ENCODE peak calls at places on chromosomes 12 and 14, in six cellular contexts. L, M, O, E, Y and H are unnamed samples.

GRCh38 chr12:104750061-104750460 is 208.0 kb downstream of the SLC41A2 start:
- DNase-seq in L (no peak), M (no peak), O (no peak), E (no peak), Y (no peak), H (no peak)

GRCh38 chr12:104478396-104479140 is 21.8 kb downstream of the CHST11 start:
- DNase-seq in L (no peak), M (no peak), O (no peak), E (no peak), Y (no peak), H (no peak)

GRCh38 chr12:26373606-26374495 is 178.5 kb downstream of the SSPN start:
- DNase-seq in L (no peak), M (no peak), O (no peak), E (no peak), Y (no peak), H (no peak)

GRCh38 chr14:91302391-91302790 is 57.9 kb upstream of the GPR68 start:
- DNase-seq in L (no peak), M (no peak), O (no peak), E (no peak), Y (no peak), H (no peak)

GRCh38 chr12:108833355-108833733 is 24.0 kb downstream of the SSH1 start:
- DNase-seq in L (no peak), M (no peak), O (no peak), E (peak), Y (no peak), H (no peak)

GRCh38 chr12:31958601-31959000 is 614 bp upstream of the RESF1 start:
- DNase-seq in L (no peak), M (peak), O (no peak), E (peak), Y (no peak), H (no peak)

GRCh38 chr12:52029686-52030085 is 21.6 kb upstream of the NR4A1 start:
- DNase-seq in L (no peak), M (no peak), O (no peak), E (peak), Y (peak), H (peak)

GRCh38 chr12:75812341-75813018 is 219.1 kb downstream of the PHLDA1 start:
- DNase-seq in L (no peak), M (no peak), O (no peak), E (no peak), Y (no peak), H (no peak)

GRCh38 chr14:68965261-68965761 is 13.8 kb downstream of the ACTN1 start:
- DNase-seq in L (no peak), M (no peak), O (no peak), E (no peak), Y (no peak), H (no peak)

GRCh38 chr14:96253140-96253539 is 2.9 kb upstream of the BDKRB1 start:
- DNase-seq in L (no peak), M (no peak), O (no peak), E (peak), Y (no peak), H (peak)

GRCh38 chr12:121011820-121012219 is 4.5 kb downstream of the C12orf43 start:
- DNase-seq in L (no peak), M (no peak), O (no peak), E (no peak), Y (no peak), H (no peak)

GRCh38 chr12:121018860-121019259 is 2.6 kb upstream of the C12orf43 start:
- DNase-seq in L (no peak), M (no peak), O (no peak), E (no peak), Y (no peak), H (no peak)

GRCh38 chr12:121017966-121018491 is 1.7 kb upstream of the C12orf43 start:
- DNase-seq in L (no peak), M (no peak), O (no peak), E (no peak), Y (no peak), H (no peak)

GRCh38 chr12:121013715-121014114 is 2.6 kb downstream of the C12orf43 start:
- DNase-seq in L (no peak), M (no peak), O (no peak), E (peak), Y (no peak), H (no peak)

GRCh38 chr12:121015825-121016766 is at the start of gene C12orf43:
- DNase-seq in L (peak), M (peak), O (peak), E (peak), Y (peak), H (peak)
- TF ChIP-seq POLR2A in L (no peak), M (peak), O (no peak), E (peak), Y (no peak), H (peak)

DNA sequence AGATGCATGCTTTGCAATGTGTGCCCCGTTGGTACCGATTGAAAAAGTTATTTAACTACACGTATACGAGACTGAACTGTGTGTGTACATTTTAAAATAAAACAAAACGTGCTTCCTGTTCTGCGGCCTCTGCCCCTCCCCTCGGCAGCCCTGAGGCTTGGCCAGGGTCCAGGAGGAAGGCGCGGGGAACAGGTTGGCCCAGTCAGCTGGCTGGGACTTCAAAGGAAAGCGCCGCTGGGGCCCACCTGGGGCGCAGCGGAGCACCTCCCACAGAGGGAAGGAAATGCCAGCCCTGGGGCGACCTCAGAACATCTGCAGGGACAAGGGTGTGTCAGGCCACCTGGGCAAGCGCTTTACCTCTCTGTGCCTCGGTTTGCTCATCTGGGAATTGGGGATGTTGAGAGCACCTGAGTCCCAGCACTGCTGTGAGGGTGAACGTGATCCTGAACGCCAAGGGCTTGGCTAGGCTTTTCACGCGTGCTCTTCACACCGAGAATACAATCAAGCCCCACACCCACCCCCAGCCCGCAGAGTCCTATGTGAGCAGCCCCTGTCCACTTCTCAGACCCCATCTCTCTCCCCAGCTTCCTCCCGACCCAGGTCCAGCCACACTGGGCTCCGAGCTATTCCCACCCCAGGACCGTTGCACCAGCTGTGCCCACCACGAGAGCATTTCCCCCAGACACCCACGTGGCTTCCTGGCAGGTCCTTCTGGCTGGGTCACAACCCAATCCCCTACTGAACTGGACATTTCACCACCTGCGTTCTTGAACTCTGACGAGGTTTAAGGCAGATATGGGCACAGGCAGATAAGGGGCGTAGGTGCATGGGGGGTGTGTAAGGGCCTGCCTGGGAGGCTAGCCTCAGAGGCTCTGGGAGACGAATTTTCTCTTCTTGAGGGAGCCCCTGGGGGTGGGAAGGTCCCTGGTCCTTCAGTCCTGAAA is 41.9 kb upstream of the NCOR2 start:
- DNase-seq in L (peak), M (peak), O (no peak), E (peak), Y (peak), H (peak)
- TF ChIP-seq CTCF in L (no peak), M (peak), O (no peak), E (no peak), Y (no peak), H (no peak)

DNA sequence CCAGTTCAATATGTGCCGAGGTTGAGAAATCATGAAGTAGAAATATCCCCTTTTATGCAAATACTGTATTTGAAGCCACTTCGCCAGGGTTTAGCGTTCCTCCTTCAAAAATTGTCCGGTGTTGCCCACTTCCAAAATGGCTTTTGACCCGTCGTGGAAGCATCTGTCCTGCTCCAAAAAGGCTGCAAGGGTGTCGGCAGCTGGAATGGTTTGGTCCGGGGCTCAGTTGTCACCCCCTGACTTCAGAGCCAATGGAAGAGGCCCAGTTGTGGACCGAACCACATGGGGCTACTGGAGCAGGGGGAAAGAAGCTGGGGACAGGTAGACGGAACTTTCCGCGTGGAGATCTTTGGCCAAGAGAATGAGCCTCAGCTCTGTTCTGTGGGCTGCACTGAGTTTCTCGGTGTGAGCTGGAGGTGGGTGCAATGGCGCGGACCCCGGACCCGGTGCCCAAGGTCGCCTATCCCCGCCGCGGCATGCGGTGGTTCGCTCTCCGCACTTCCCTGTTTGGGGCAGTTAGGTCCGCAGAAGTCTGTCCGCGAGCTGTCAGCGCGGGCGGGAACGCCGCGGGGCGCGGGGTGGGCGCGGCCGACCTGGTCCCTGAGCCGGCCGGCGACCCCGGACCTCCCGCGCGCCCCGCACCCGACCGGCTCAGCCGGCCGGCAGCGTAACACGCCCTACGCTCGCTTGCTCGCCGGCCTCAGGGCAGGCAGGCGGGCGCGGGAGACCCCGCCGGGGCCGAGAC is at the start of gene ANKRD13A:
- DNase-seq in L (peak), M (peak), O (peak), E (peak), Y (peak), H (peak)
- TF ChIP-seq POLR2A in L (no peak), M (peak), O (no peak), E (peak), Y (no peak), H (peak)

DNA sequence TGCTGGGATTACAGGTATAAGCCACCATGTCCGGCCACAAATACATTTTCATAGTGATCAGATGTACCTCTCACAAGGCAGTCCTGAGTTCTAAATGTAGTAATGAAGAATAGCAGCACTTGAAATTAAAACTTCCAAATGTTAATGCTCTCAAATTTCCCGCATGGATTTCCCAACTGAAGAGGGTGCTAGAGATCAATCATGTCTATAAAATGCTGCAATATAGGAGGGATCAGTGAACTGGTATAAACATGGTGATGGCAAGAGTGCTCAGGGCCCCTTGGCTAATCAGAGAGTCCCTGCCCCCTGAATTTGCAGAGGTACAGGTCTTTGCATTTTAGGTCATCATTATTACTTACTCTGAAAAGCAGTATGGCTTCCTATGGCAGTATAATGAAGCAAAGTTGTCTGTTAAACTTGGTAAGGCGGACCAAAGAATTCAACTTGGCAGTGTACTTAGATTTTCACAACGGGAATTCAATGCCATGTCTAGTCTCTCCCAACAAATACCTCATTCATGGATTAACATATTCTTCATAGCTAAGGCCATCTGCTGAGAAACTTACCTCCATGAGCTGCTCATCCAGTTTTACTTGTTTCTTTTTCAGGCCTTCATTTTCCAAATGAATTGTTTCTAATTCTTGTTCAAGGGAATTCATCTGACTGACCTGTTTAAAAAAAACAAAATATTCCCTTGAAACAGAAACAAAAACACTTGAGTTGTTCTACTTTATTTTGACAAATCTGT is 67.0 kb upstream of the SAV1 start:
- DNase-seq in L (no peak), M (no peak), O (no peak), E (no peak), Y (no peak), H (no peak)
- TF ChIP-seq CTCF in L (no peak), M (no peak), O (no peak), E (no peak), Y (no peak), H (no peak)

DNA sequence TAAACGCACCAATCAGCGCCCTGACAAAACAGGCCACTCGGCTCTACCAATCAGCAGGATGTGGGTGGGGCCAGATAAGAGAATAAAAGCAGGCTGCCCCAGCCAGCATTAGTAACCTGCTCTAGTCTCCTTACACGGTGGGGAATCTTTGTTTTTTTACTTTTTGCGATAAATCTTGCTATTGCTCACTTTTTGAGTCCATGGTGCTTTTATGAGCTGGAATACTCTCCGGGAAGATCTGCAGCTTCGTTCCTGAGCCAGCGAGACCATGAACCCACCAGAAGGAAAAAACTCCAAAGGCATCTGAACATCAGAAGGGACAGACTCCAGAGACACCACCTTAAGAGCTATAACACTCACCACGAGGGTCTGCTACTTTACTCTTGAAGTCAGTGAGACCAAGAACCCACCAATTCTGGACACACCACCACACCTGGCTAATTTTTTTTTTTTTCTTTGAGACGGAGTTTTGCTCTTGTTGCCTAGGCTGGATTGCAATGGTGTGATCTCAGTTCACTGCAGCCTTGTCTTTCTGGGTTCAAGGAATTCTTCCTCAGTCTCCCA is 6.9 kb upstream of the COPS7A start:
- DNase-seq in L (no peak), M (no peak), O (no peak), E (no peak), Y (no peak), H (no peak)
- TF ChIP-seq POLR2A in L (no peak), M (peak), O (no peak), E (no peak), Y (no peak), H (no peak)

GRCh38 chr14:77032854-77033621 is 4.5 kb upstream of the IRF2BPL start:
- DNase-seq in L (peak), M (peak), O (peak), E (peak), Y (peak), H (peak)
- TF ChIP-seq CTCF in L (no peak), M (peak), O (peak), E (peak), Y (no peak), H (no peak)

DNA sequence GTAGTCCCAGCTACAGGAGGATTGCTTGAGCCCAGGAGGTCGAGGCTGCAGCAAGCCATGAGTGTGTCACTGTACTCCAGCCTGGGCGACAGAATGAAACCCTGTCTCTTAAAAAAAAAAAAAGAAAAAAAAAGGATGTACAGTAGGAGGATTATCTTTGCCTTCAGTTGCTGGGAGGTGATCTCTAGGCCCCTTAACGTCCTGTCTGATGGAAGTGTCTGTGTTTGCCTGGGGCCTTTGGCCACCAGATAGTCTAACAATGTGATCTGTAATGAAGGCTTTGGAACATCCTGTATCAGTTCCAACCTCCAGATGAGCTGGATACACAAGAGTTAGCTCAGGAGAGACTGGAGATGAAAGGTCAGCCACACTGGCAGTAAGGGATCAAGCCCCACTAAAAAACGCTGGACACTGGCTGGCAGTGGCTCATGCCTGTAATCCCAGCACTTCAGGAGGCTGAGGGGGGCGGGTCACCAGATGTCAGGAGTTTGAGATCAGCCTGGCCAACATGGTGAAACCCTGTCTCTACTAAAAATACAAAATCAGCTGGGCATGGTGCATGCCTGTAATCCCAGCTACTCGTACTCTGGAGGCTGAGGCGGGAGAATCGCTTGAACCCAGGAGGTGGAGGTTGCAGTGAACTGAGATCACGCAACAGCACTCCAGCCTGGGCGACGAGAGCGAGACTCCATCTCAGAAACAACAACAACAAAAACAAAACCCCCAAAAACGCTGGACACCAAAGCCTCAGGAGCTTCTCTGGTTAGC is 19.0 kb upstream of the HNF1A start:
- DNase-seq in L (no peak), M (no peak), O (no peak), E (no peak), Y (no peak), H (no peak)
- TF ChIP-seq POLR2A in L (no peak), M (no peak), O (no peak), E (no peak), Y (no peak), H (no peak)

GRCh38 chr12:53986686-53987180 is 1.8 kb downstream of the HOXC10 start:
- DNase-seq in L (no peak), M (no peak), O (no peak), E (no peak), Y (no peak), H (no peak)

GRCh38 chr12:53983580-53984572 is 1.1 kb upstream of the HOXC10 start:
- DNase-seq in L (no peak), M (no peak), O (no peak), E (no peak), Y (no peak), H (no peak)

GRCh38 chr12:53985900-53986685 is 1.1 kb downstream of the HOXC10 start:
- DNase-seq in L (no peak), M (no peak), O (no peak), E (no peak), Y (no peak), H (no peak)

GRCh38 chr12:53985358-53985899 is 483 bp downstream of the HOXC10 start:
- DNase-seq in L (no peak), M (no peak), O (no peak), E (no peak), Y (no peak), H (no peak)

GRCh38 chr12:53984901-53985357 is at the start of gene HOXC10:
- DNase-seq in L (peak), M (peak), O (peak), E (peak), Y (peak), H (peak)
- TF ChIP-seq CTCF in L (peak), M (peak), O (peak), E (peak), Y (peak), H (peak)